ENCODE peak calls at places on chromosomes 2 and 18, in eight cellular contexts. One of them, this sample, is unnamed.

GRCh38 chr2:52686935-52687334 is 1080.7 kb upstream of the CHAC2 start:
- DNase-seq in IMR-90: peak; percentile 93
- DNase-seq in neural crest cell: no peak
- DNase-seq in nephron progenitor cell: no peak
- DNase-seq in glutamatergic neuron: no peak
- DNase-seq in GM10248: no peak
- DNase-seq in endothelial cell: no peak
- DNase-seq in HFF-Myc: no peak
- DNase-seq in this sample: no peak

GRCh38 chr2:102420290-102420689 is 2.7 kb upstream of the IL18RAP start:
- DNase-seq in IMR-90: no peak
- DNase-seq in neural crest cell: no peak
- DNase-seq in nephron progenitor cell: no peak
- DNase-seq in glutamatergic neuron: no peak
- DNase-seq in GM10248: no peak
- DNase-seq in endothelial cell: no peak
- DNase-seq in HFF-Myc: no peak
- DNase-seq in this sample: no peak

GRCh38 chr2:64400733-64401500 is 53.0 kb upstream of the LGALSL start:
- DNase-seq in IMR-90: no peak
- DNase-seq in neural crest cell: no peak
- DNase-seq in nephron progenitor cell: no peak
- DNase-seq in glutamatergic neuron: no peak
- DNase-seq in GM10248: no peak
- DNase-seq in endothelial cell: no peak
- DNase-seq in HFF-Myc: no peak
- DNase-seq in this sample: no peak

GRCh38 chr18:40810371-40810770 is 1144.7 kb upstream of the PIK3C3 start:
- DNase-seq in IMR-90: peak; percentile 51
- DNase-seq in neural crest cell: no peak
- DNase-seq in nephron progenitor cell: no peak
- DNase-seq in glutamatergic neuron: no peak
- DNase-seq in GM10248: no peak
- DNase-seq in endothelial cell: no peak
- DNase-seq in HFF-Myc: no peak
- DNase-seq in this sample: peak; percentile 18

GRCh38 chr2:202135111-202135874 is 62.2 kb downstream of the KIAA2012 start:
- DNase-seq in IMR-90: peak; percentile 100
- DNase-seq in neural crest cell: no peak
- DNase-seq in nephron progenitor cell: no peak
- DNase-seq in glutamatergic neuron: no peak
- DNase-seq in GM10248: no peak
- DNase-seq in endothelial cell: no peak
- DNase-seq in HFF-Myc: peak; percentile 94
- DNase-seq in this sample: no peak

GRCh38 chr2:84781942-84782716 is 98.8 kb downstream of the TRABD2A start:
- DNase-seq in IMR-90: peak; percentile 15
- DNase-seq in neural crest cell: no peak
- DNase-seq in nephron progenitor cell: no peak
- DNase-seq in glutamatergic neuron: no peak
- DNase-seq in GM10248: peak; percentile 22
- DNase-seq in endothelial cell: no peak
- DNase-seq in HFF-Myc: no peak
- DNase-seq in this sample: peak; percentile 68

GRCh38 chr2:217795706-217796465 is 206.9 kb downstream of the TNS1 start:
- DNase-seq in IMR-90: no peak
- DNase-seq in neural crest cell: no peak
- DNase-seq in nephron progenitor cell: no peak
- DNase-seq in glutamatergic neuron: no peak
- DNase-seq in GM10248: no peak
- DNase-seq in endothelial cell: no peak
- DNase-seq in HFF-Myc: no peak
- DNase-seq in this sample: no peak

GRCh38 chr2:28717339-28717758 is 34.3 kb upstream of the PPP1CB start:
- DNase-seq in IMR-90: peak; percentile 85
- DNase-seq in neural crest cell: no peak
- DNase-seq in nephron progenitor cell: no peak
- DNase-seq in glutamatergic neuron: no peak
- DNase-seq in GM10248: no peak
- DNase-seq in endothelial cell: no peak
- DNase-seq in HFF-Myc: peak; percentile 55
- DNase-seq in this sample: peak; percentile 45

GRCh38 chr18:12742453-12742852 is 39.6 kb downstream of the PSMG2 start:
- DNase-seq in IMR-90: peak; percentile 87
- DNase-seq in neural crest cell: no peak
- DNase-seq in nephron progenitor cell: no peak
- DNase-seq in glutamatergic neuron: no peak
- DNase-seq in GM10248: no peak
- DNase-seq in endothelial cell: no peak
- DNase-seq in HFF-Myc: no peak
- DNase-seq in this sample: peak; percentile 80

GRCh38 chr2:45446016-45446415 is 165.1 kb downstream of the SRBD1 start:
- DNase-seq in IMR-90: no peak
- DNase-seq in neural crest cell: no peak
- DNase-seq in nephron progenitor cell: no peak
- DNase-seq in glutamatergic neuron: no peak
- DNase-seq in GM10248: no peak
- DNase-seq in endothelial cell: no peak
- DNase-seq in HFF-Myc: no peak
- DNase-seq in this sample: no peak

GRCh38 chr18:45723921-45724320 is at the start of gene SLC14A1:
- DNase-seq in IMR-90: no peak
- DNase-seq in neural crest cell: no peak
- DNase-seq in nephron progenitor cell: no peak
- DNase-seq in glutamatergic neuron: no peak
- DNase-seq in GM10248: no peak
- DNase-seq in endothelial cell: no peak
- DNase-seq in HFF-Myc: no peak
- DNase-seq in this sample: no peak

GRCh38 chr18:45009766-45010165 is 329.1 kb downstream of the SETBP1 start:
- DNase-seq in IMR-90: no peak
- DNase-seq in neural crest cell: no peak
- DNase-seq in nephron progenitor cell: no peak
- DNase-seq in glutamatergic neuron: no peak
- DNase-seq in GM10248: no peak
- DNase-seq in endothelial cell: no peak
- DNase-seq in HFF-Myc: no peak
- DNase-seq in this sample: no peak

GRCh38 chr2:61465045-61465444 is 5.8 kb downstream of the USP34 start:
- DNase-seq in IMR-90: no peak
- DNase-seq in neural crest cell: no peak
- DNase-seq in nephron progenitor cell: no peak
- DNase-seq in glutamatergic neuron: no peak
- DNase-seq in GM10248: no peak
- DNase-seq in endothelial cell: no peak
- DNase-seq in HFF-Myc: no peak
- DNase-seq in this sample: no peak

GRCh38 chr2:23436346-23437099 is 51.5 kb downstream of the KLHL29 start:
- DNase-seq in IMR-90: peak; percentile 34
- DNase-seq in neural crest cell: no peak
- DNase-seq in nephron progenitor cell: no peak
- DNase-seq in glutamatergic neuron: no peak
- DNase-seq in GM10248: no peak
- DNase-seq in endothelial cell: no peak
- DNase-seq in HFF-Myc: no peak
- DNase-seq in this sample: no peak

GRCh38 chr2:23432531-23432930 is 47.6 kb downstream of the KLHL29 start:
- DNase-seq in IMR-90: no peak
- DNase-seq in neural crest cell: no peak
- DNase-seq in nephron progenitor cell: no peak
- DNase-seq in glutamatergic neuron: no peak
- DNase-seq in GM10248: no peak
- DNase-seq in endothelial cell: no peak
- DNase-seq in HFF-Myc: no peak
- DNase-seq in this sample: no peak

GRCh38 chr2:23435250-23436035 is 50.5 kb downstream of the KLHL29 start:
- DNase-seq in IMR-90: no peak
- DNase-seq in neural crest cell: no peak
- DNase-seq in nephron progenitor cell: no peak
- DNase-seq in glutamatergic neuron: no peak
- DNase-seq in GM10248: no peak
- DNase-seq in endothelial cell: no peak
- DNase-seq in HFF-Myc: no peak
- DNase-seq in this sample: no peak

GRCh38 chr2:23433282-23433681 is 48.3 kb downstream of the KLHL29 start:
- DNase-seq in IMR-90: no peak
- DNase-seq in neural crest cell: no peak
- DNase-seq in nephron progenitor cell: no peak
- DNase-seq in glutamatergic neuron: no peak
- DNase-seq in GM10248: no peak
- DNase-seq in endothelial cell: no peak
- DNase-seq in HFF-Myc: no peak
- DNase-seq in this sample: no peak

GRCh38 chr2:23434721-23435121 is 49.7 kb downstream of the KLHL29 start:
- DNase-seq in IMR-90: peak; percentile 87
- DNase-seq in neural crest cell: no peak
- DNase-seq in nephron progenitor cell: no peak
- DNase-seq in glutamatergic neuron: no peak
- DNase-seq in GM10248: no peak
- DNase-seq in endothelial cell: no peak
- DNase-seq in HFF-Myc: no peak
- DNase-seq in this sample: no peak
- TF ChIP-seq CTCF in IMR-90: no peak
- TF ChIP-seq CTCF in neural crest cell: no peak
- TF ChIP-seq CTCF in nephron progenitor cell: no peak
- TF ChIP-seq CTCF in glutamatergic neuron: no peak
- TF ChIP-seq CTCF in GM10248: no peak
- TF ChIP-seq CTCF in endothelial cell: no peak
- TF ChIP-seq CTCF in HFF-Myc: no peak
- TF ChIP-seq CTCF in this sample: no peak

GRCh38 chr2:232635820-232636219 is 2.4 kb downstream of the EFHD1 start:
- DNase-seq in IMR-90: no peak
- DNase-seq in neural crest cell: no peak
- DNase-seq in nephron progenitor cell: no peak
- DNase-seq in glutamatergic neuron: no peak
- DNase-seq in GM10248: no peak
- DNase-seq in endothelial cell: no peak
- DNase-seq in HFF-Myc: no peak
- DNase-seq in this sample: no peak
- TF ChIP-seq CTCF in IMR-90: no peak
- TF ChIP-seq CTCF in neural crest cell: no peak
- TF ChIP-seq CTCF in nephron progenitor cell: no peak
- TF ChIP-seq CTCF in glutamatergic neuron: no peak
- TF ChIP-seq CTCF in GM10248: no peak
- TF ChIP-seq CTCF in endothelial cell: no peak
- TF ChIP-seq CTCF in HFF-Myc: no peak
- TF ChIP-seq CTCF in this sample: no peak

GRCh38 chr2:47016172-47016913 is 100.7 kb upstream of the MCFD2 start:
- DNase-seq in IMR-90: peak; percentile 98
- DNase-seq in neural crest cell: no peak
- DNase-seq in nephron progenitor cell: peak; percentile 33
- DNase-seq in glutamatergic neuron: no peak
- DNase-seq in GM10248: no peak
- DNase-seq in endothelial cell: no peak
- DNase-seq in HFF-Myc: peak; percentile 80
- DNase-seq in this sample: peak; percentile 79
- TF ChIP-seq CTCF in IMR-90: peak; percentile 48
- TF ChIP-seq CTCF in neural crest cell: no peak
- TF ChIP-seq CTCF in nephron progenitor cell: peak; percentile 7
- TF ChIP-seq CTCF in glutamatergic neuron: no peak
- TF ChIP-seq CTCF in GM10248: no peak
- TF ChIP-seq CTCF in endothelial cell: no peak
- TF ChIP-seq CTCF in HFF-Myc: peak; percentile 22
- TF ChIP-seq CTCF in this sample: no peak

DNA sequence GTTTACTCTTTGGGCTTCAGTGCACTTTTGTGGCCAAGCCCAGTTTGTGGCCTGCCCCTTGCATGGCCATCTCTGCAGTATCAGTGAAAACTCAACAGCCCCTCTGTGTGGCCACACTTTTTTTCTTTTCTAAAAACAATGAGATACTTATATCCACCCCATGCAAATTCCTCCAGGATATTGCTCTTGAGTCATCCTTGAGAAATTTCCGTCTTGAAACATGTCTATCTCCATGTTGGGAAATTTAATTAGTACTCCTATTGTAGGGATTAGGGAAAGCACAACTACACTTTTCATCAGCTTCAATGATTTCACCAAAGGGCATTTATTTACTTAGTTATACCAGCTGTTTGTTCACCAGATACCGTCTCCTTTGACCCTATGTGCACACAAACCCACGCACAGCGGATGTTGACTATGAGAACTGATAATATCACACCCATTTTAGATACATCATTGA is 993.1 kb downstream of the TSN start:
- DNase-seq in IMR-90: no peak
- DNase-seq in neural crest cell: no peak
- DNase-seq in nephron progenitor cell: no peak
- DNase-seq in glutamatergic neuron: no peak
- DNase-seq in GM10248: no peak
- DNase-seq in endothelial cell: no peak
- DNase-seq in HFF-Myc: no peak
- DNase-seq in this sample: peak; percentile 49
- TF ChIP-seq CTCF in IMR-90: no peak
- TF ChIP-seq CTCF in neural crest cell: no peak
- TF ChIP-seq CTCF in nephron progenitor cell: no peak
- TF ChIP-seq CTCF in glutamatergic neuron: no peak
- TF ChIP-seq CTCF in GM10248: no peak
- TF ChIP-seq CTCF in endothelial cell: no peak
- TF ChIP-seq CTCF in HFF-Myc: no peak
- TF ChIP-seq CTCF in this sample: no peak

GRCh38 chr18:68560128-68560527 is 154.8 kb downstream of the TMX3 start:
- DNase-seq in IMR-90: no peak
- DNase-seq in neural crest cell: no peak
- DNase-seq in nephron progenitor cell: no peak
- DNase-seq in glutamatergic neuron: no peak
- DNase-seq in GM10248: no peak
- DNase-seq in endothelial cell: no peak
- DNase-seq in HFF-Myc: no peak
- DNase-seq in this sample: no peak

GRCh38 chr18:68568364-68568763 is 146.5 kb downstream of the TMX3 start:
- DNase-seq in IMR-90: no peak
- DNase-seq in neural crest cell: no peak
- DNase-seq in nephron progenitor cell: no peak
- DNase-seq in glutamatergic neuron: no peak
- DNase-seq in GM10248: no peak
- DNase-seq in endothelial cell: no peak
- DNase-seq in HFF-Myc: no peak
- DNase-seq in this sample: no peak

GRCh38 chr18:68564961-68565360 is 149.9 kb downstream of the TMX3 start:
- DNase-seq in IMR-90: no peak
- DNase-seq in neural crest cell: no peak
- DNase-seq in nephron progenitor cell: no peak
- DNase-seq in glutamatergic neuron: no peak
- DNase-seq in GM10248: no peak
- DNase-seq in endothelial cell: no peak
- DNase-seq in HFF-Myc: no peak
- DNase-seq in this sample: no peak

GRCh38 chr18:68566991-68567390 is 147.9 kb downstream of the TMX3 start:
- DNase-seq in IMR-90: no peak
- DNase-seq in neural crest cell: no peak
- DNase-seq in nephron progenitor cell: no peak
- DNase-seq in glutamatergic neuron: no peak
- DNase-seq in GM10248: no peak
- DNase-seq in endothelial cell: no peak
- DNase-seq in HFF-Myc: no peak
- DNase-seq in this sample: no peak

DNA sequence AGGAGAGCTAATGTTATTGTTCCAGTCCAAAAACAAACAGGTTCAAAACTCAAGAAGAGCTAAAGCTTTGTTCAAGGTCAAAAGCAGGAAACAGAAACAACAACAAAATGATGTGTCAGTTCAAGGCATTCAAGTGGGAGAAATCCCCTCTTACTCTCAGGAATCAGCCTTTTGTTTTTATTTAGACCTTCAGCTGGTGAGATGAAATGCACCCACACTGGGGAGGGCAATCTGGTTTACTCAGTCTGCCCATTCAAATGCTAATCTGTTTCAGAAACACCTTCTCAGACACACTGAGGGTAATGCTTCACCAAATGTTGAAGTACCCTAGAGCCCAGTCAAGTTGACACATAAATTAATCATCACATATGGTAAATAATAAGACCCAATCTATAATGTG is 150.6 kb downstream of the TMX3 start:
- DNase-seq in IMR-90: no peak
- DNase-seq in neural crest cell: no peak
- DNase-seq in nephron progenitor cell: no peak
- DNase-seq in glutamatergic neuron: no peak
- DNase-seq in GM10248: no peak
- DNase-seq in endothelial cell: no peak
- DNase-seq in HFF-Myc: no peak
- DNase-seq in this sample: no peak
- TF ChIP-seq CTCF in IMR-90: no peak
- TF ChIP-seq CTCF in neural crest cell: no peak
- TF ChIP-seq CTCF in nephron progenitor cell: no peak
- TF ChIP-seq CTCF in glutamatergic neuron: no peak
- TF ChIP-seq CTCF in GM10248: no peak
- TF ChIP-seq CTCF in endothelial cell: no peak
- TF ChIP-seq CTCF in HFF-Myc: no peak
- TF ChIP-seq CTCF in this sample: no peak